ENCODE peak calls at places on chromosomes 2 and 18, in four cellular contexts. R, T, Y and K are unnamed samples.

GRCh38 chr2:44974064-44974715 is 32.7 kb downstream of the SIX3 start:
- DNase-seq in Y (peak), R (peak), T (no peak), K (no peak)

GRCh38 chr18:74064510-74064909 is 83.1 kb downstream of the FBXO15 start:
- DNase-seq in Y (no peak), T (no peak), R (no peak), K (no peak)

GRCh38 chr2:238237441-238237840 is 2.4 kb downstream of the HES6 start:
- DNase-seq in Y (no peak), T (no peak), R (no peak), K (no peak)

GRCh38 chr18:50649821-50650220 is 89.9 kb downstream of the MAPK4 start:
- DNase-seq in T (no peak), Y (peak), R (peak), K (no peak)

GRCh38 chr2:48270209-48270608 is 259.7 kb upstream of the STON1 start:
- DNase-seq in Y (no peak), T (no peak), R (no peak), K (no peak)

GRCh38 chr2:201959626-201960025 is 74.0 kb upstream of the FZD7 start:
- DNase-seq in R (no peak), T (no peak), Y (no peak), K (no peak)

GRCh38 chr18:45222200-45222599 is 393.1 kb upstream of the SLC14A2 start:
- DNase-seq in T (no peak), R (no peak), Y (no peak), K (no peak)

GRCh38 chr2:8258406-8258805 is 423.4 kb upstream of the ID2 start:
- DNase-seq in R (no peak), Y (no peak), T (no peak), K (no peak)

GRCh38 chr2:184689633-184690032 is 91.3 kb downstream of the ZNF804A start:
- DNase-seq in T (no peak), R (no peak), Y (no peak), K (no peak)

GRCh38 chr2:29012211-29012681 is 31.1 kb downstream of the TOGARAM2 start:
- DNase-seq in T (no peak), Y (no peak), R (no peak), K (no peak)

GRCh38 chr2:235106874-235107639 is 155.2 kb downstream of the SH3BP4 start:
- DNase-seq in T (peak), R (peak), Y (peak), K (no peak)

GRCh38 chr18:76553715-76554603 is 58.9 kb upstream of the ZNF516 start:
- DNase-seq in R (peak), Y (peak), T (no peak), K (no peak)

GRCh38 chr2:68696554-68696953 is 38.1 kb upstream of the ARHGAP25 start:
- DNase-seq in Y (no peak), R (no peak), T (no peak), K (no peak)

GRCh38 chr2:204665244-204665643 is 120.0 kb downstream of the PARD3B start:
- DNase-seq in Y (peak), R (peak), T (no peak), K (no peak)

GRCh38 chr18:26159353-26159752 is 25.7 kb downstream of the PSMA8 start:
- DNase-seq in Y (peak), T (no peak), R (peak), K (no peak)

GRCh38 chr2:43318791-43319190 is 92.4 kb upstream of the ZFP36L2 start:
- DNase-seq in T (no peak), Y (no peak), R (peak), K (no peak)

GRCh38 chr2:235049719-235050118 is 97.9 kb downstream of the SH3BP4 start:
- DNase-seq in R (no peak), T (no peak), Y (no peak), K (no peak)

GRCh38 chr2:176121377-176122111 is 975 bp upstream of the HOXD9 start:
- DNase-seq in Y (no peak), T (no peak), R (no peak), K (no peak)

GRCh38 chr2:176122633-176123482 is at the start of gene HOXD9:
- DNase-seq in R (no peak), T (no peak), Y (no peak), K (no peak)

GRCh38 chr2:176122266-176122632 is 270 bp upstream of the HOXD9 start:
- DNase-seq in Y (no peak), R (no peak), T (no peak), K (no peak)

GRCh38 chr2:176118606-176119370 is 2.2 kb downstream of the HOXD10 start:
- DNase-seq in R (peak), T (no peak), Y (peak), K (no peak)

DNA sequence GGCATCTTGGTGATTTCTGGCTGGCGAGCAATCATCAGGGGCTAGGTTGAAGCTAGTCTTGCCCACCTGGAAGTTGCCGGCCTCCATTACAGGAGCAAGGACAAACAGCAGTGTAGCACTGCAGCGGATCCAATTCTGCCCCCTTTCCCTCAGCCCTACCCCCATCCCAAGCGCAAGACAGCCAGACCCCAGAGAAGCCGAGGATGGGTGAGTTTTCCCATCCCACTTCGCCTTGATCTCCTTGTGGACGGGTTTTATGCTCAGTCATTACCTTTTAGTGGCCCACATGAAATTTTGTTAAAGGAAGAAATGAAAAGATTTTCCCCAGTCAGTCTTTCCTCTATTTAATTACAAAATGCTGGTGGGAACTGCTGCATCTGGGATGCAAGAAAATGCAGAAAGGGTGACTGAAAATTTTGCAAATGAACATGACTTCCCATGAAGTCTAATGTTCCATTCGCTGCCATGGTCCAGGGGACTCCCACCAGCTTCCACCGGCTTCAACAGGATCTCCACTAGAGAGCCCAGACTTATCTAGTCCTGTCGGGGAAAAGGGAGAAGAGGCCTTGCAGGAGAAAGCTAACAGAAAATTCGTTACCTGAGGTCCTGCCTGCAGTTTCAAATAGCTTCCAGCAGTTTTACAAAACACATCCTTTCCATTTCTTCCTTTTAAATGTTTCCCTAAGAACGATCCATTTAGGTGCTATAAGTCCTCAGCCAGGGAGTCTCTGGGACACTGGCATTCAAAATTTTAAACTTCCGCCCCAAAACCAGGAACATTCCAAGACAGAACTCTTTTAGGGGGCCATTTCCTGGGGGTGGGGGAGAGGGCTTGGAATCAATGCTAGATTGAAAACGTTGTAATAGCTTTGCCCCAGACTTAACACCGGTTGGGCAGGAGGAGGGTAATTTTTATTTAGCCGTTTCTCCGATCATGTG is 1.9 kb upstream of the HOXD9 start:
- DNase-seq in Y (no peak), R (no peak), T (no peak), K (no peak)
- TF ChIP-seq CTCF in Y (no peak), R (no peak), T (peak), K (peak)

DNA sequence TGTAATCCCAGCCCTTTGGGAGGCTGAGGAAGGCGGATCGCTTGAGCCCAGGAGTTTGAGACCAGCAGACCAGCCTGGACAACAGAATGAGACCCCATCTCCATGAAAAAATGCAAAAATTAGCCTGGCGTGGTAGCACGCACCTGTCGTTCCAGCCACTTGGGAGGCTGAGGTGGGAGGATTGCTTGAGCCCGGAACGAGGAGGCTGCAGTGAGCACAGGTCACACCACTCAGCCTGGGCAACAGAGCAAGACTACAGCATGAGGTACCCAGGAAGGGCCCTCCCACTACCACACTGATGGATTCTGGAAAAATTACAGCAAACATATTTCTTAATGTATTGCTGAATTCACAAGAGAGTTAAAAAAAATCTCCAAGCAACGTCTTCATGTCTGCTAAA is 56.3 kb upstream of the HPCAL1 start:
- DNase-seq in T (no peak), R (no peak), Y (no peak), K (no peak)
- TF ChIP-seq CTCF in T (no peak), R (no peak), Y (no peak), K (no peak)

DNA sequence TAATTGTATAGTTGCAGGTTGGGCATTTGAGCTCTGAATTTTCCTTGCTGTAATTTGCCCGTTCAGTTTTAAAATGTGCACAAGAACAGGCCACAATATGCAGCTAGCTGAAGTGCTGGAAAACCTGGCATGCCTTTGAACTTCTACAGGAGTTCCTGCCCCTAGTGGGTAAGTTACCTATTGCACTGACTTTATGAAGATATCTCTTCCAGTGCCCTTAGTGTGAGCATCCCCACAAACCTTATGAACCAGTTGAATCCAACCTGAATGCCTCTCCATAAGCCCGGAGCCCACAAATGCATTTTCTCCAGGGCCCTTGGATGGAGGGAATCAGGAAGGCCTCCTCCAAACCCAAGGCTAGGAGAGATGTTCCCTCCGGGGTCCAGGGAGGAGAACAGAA is 106.8 kb downstream of the XRCC5 start:
- DNase-seq in R (peak), Y (peak), T (no peak), K (no peak)
- TF ChIP-seq CTCF in R (peak), Y (peak), T (peak), K (peak)

GRCh38 chr2:15189236-15189635 is 371.9 kb downstream of the NBAS start:
- DNase-seq in Y (no peak), R (no peak), T (no peak), K (no peak)
- TF ChIP-seq CTCF in Y (no peak), R (no peak), T (no peak), K (no peak)

GRCh38 chr2:20682166-20682565 is 15.2 kb downstream of the GDF7 start:
- DNase-seq in Y (no peak), T (no peak), R (no peak), K (no peak)
- TF ChIP-seq CTCF in Y (peak), T (peak), R (no peak), K (peak)